ENCODE peak calls at places on chromosomes 3 and 15, in four cellular contexts. X is GM12878, Q is HepG2, O is H1. N is an unnamed sample.

GRCh38 chr3:67044295-67044694 is 46.2 kb downstream of the KBTBD8 start:
- DNase-seq in X (no peak), Q (no peak), O (no peak), N (no peak)

GRCh38 chr3:44867421-44868111 is 5.9 kb downstream of the TMEM42 start:
- DNase-seq in O (no peak), Q (no peak), X (no peak), N (no peak)

GRCh38 chr15:44427756-44428724 is 611 bp downstream of the CTDSPL2 start:
- DNase-seq in O (no peak), Q (peak; percentile 62), X (no peak), N (no peak)

GRCh38 chr3:177585271-177585670 is 388.0 kb upstream of the TBL1XR1 start:
- DNase-seq in Q (no peak), X (no peak), O (no peak), N (no peak)

GRCh38 chr15:94395626-94396025 is 164.3 kb downstream of the MCTP2 start:
- DNase-seq in X (no peak), O (no peak), Q (no peak), N (no peak)

GRCh38 chr15:88539441-88539840 is 7.0 kb downstream of the DET1 start:
- DNase-seq in Q (no peak), X (no peak), O (no peak), N (no peak)

GRCh38 chr3:180287703-180288102 is 251.0 kb upstream of the PEX5L start:
- DNase-seq in O (no peak), Q (no peak), X (no peak), N (no peak)

GRCh38 chr3:47636921-47637320 is 58.3 kb upstream of the CSPG5 start:
- DNase-seq in X (no peak), Q (no peak), O (no peak), N (no peak)

GRCh38 chr3:58864480-58864879 is 185.3 kb downstream of the CFAP20DC start:
- DNase-seq in Q (no peak), X (no peak), O (no peak), N (no peak)

GRCh38 chr3:134299185-134299887 is 48.7 kb upstream of the RYK start:
- DNase-seq in X (no peak), Q (no peak), O (no peak), N (no peak)

GRCh38 chr3:118262800-118263402 is 771.7 kb downstream of the IGSF11 start:
- DNase-seq in X (no peak), O (no peak), Q (no peak), N (no peak)

GRCh38 chr3:122553171-122553570 is 10.9 kb downstream of the PARP9 start:
- DNase-seq in Q (no peak), X (no peak), O (no peak), N (no peak)
- TF ChIP-seq CREB1 in Q (no peak), X (no peak), O (no peak), N (no peak)

GRCh38 chr15:64571857-64572291 is 111.5 kb downstream of the ZNF609 start:
- DNase-seq in O (no peak), Q (peak; percentile 52), X (peak; percentile 92), N (no peak)
- TF ChIP-seq BRCA1 in O (no peak), Q (no peak), X (no peak), N (no peak)

GRCh38 chr3:60431599-60431958 is 819.7 kb downstream of the FHIT start:
- DNase-seq in O (no peak), X (no peak), Q (no peak), N (peak; percentile 6)
- TF ChIP-seq CREB1 in O (no peak), X (no peak), Q (no peak), N (no peak)

GRCh38 chr3:33645060-33645841 is 72.8 kb downstream of the CLASP2 start:
- DNase-seq in O (no peak), X (no peak), Q (no peak), N (peak; percentile 27)
- TF ChIP-seq BRCA1 in O (no peak), X (no peak), Q (no peak), N (no peak)

GRCh38 chr3:164604687-164605086 is 473.6 kb downstream of the SI start:
- DNase-seq in Q (no peak), O (no peak), X (no peak), N (no peak)
- TF ChIP-seq CREB1 in Q (no peak), O (no peak), X (no peak), N (no peak)

DNA sequence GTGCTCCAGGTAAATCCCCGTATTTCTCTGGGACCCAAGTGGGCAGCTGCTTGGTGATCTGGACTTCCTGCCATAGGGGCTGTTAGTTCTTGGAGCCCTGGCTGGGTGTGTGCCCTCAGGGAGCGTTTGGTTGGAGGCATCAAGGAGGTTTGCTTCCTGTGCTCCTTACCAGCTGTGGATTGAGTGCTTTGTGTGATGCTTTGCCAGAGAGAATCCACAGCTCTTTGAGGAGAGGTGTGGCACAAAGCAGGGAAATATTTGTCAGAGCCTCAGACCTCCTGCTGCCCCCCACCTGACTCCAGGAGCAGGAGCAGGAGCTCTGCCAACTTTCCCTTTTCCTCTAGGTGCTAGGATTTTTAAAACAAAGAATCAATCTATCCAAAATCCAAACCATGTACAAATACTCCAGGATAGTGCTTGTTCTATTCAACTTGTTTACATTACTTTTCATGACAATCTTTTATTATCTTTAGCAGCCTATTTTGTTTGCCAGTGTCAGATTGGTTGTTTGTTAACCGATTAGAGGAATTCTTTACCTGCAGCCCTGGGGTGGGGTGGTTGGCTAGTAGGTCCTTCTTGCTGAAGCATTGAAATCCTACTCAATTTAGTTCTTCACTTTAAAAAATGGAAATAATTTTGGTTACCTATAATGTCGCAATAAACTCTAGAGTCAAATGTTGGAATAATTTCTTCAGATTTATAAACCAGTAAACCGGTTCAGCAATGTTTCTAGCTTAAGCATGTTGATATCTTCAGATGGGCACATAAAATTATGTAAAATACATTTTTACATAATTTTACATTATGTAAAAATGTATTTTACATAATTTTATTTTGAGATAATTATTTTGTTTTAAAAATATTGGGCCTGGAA is 2.5 kb downstream of the CTDSPL start:
- DNase-seq in X (no peak), O (peak; percentile 49), Q (peak; percentile 61), N (no peak)
- TF ChIP-seq BRCA1 in X (no peak), O (no peak), Q (no peak), N (no peak)

N was measured in K562.